ENCODE peak calls at places on chromosomes 16 and 17, in six cellular contexts. One of them, this sample, is unnamed.

GRCh38 chr17:77125432-77125901 is 15.3 kb upstream of the SEC14L1 start:
- DNase-seq in K562: no peak
- DNase-seq in HepG2: peak
- DNase-seq in GM12878: no peak
- DNase-seq in H1: no peak
- DNase-seq in SK-N-SH: no peak
- DNase-seq in this sample: no peak

GRCh38 chr16:48124266-48124665 is 31.5 kb downstream of the ABCC12 start:
- DNase-seq in HepG2: no peak
- DNase-seq in GM12878: no peak
- DNase-seq in K562: no peak
- DNase-seq in H1: no peak
- DNase-seq in SK-N-SH: no peak
- DNase-seq in this sample: no peak

GRCh38 chr17:6940186-6940649 is 55.6 kb upstream of the ALOX12 start:
- DNase-seq in HepG2: no peak
- DNase-seq in GM12878: no peak
- DNase-seq in SK-N-SH: peak
- DNase-seq in H1: no peak
- DNase-seq in K562: peak
- DNase-seq in this sample: no peak

GRCh38 chr17:4520881-4521600 is 22.4 kb downstream of the SPNS2 start:
- DNase-seq in GM12878: no peak
- DNase-seq in HepG2: no peak
- DNase-seq in H1: no peak
- DNase-seq in SK-N-SH: no peak
- DNase-seq in K562: no peak
- DNase-seq in this sample: no peak

GRCh38 chr16:31472559-31473203 is 729 bp downstream of the TGFB1I1 start:
- DNase-seq in H1: peak
- DNase-seq in HepG2: peak
- DNase-seq in K562: peak
- DNase-seq in GM12878: no peak
- DNase-seq in SK-N-SH: peak
- DNase-seq in this sample: no peak

GRCh38 chr17:40340880-40341807 is 23.4 kb downstream of the GJD3 start:
- DNase-seq in GM12878: no peak
- DNase-seq in SK-N-SH: peak
- DNase-seq in H1: peak
- DNase-seq in HepG2: peak
- DNase-seq in K562: peak
- DNase-seq in this sample: no peak

GRCh38 chr16:14672403-14672971 is 21.6 kb downstream of the PLA2G10 start:
- DNase-seq in HepG2: peak
- DNase-seq in H1: no peak
- DNase-seq in K562: no peak
- DNase-seq in GM12878: peak
- DNase-seq in SK-N-SH: no peak
- DNase-seq in this sample: no peak

GRCh38 chr16:27365142-27366089 is 36.6 kb upstream of the IL21R start:
- DNase-seq in K562: no peak
- DNase-seq in GM12878: no peak
- DNase-seq in HepG2: peak
- DNase-seq in SK-N-SH: no peak
- DNase-seq in H1: no peak
- DNase-seq in this sample: no peak

GRCh38 chr17:74552037-74552436 is 6.1 kb upstream of the CD300C start:
- DNase-seq in HepG2: no peak
- DNase-seq in K562: no peak
- DNase-seq in GM12878: no peak
- DNase-seq in H1: no peak
- DNase-seq in SK-N-SH: no peak
- DNase-seq in this sample: no peak

GRCh38 chr16:1188781-1189189 is 35.9 kb downstream of the CACNA1H start:
- DNase-seq in H1: peak
- DNase-seq in GM12878: no peak
- DNase-seq in SK-N-SH: no peak
- DNase-seq in K562: peak
- DNase-seq in HepG2: no peak
- DNase-seq in this sample: peak

GRCh38 chr16:84599528-84600202 is 18.2 kb downstream of the COTL1 start:
- DNase-seq in HepG2: peak
- DNase-seq in K562: no peak
- DNase-seq in GM12878: no peak
- DNase-seq in H1: peak
- DNase-seq in SK-N-SH: peak
- DNase-seq in this sample: peak

GRCh38 chr17:32970281-32970680 is 21.4 kb upstream of the SPACA3 start:
- DNase-seq in SK-N-SH: no peak
- DNase-seq in GM12878: peak
- DNase-seq in H1: no peak
- DNase-seq in K562: no peak
- DNase-seq in HepG2: no peak
- DNase-seq in this sample: no peak

GRCh38 chr17:77824780-77825280 is 133.7 kb upstream of the TNRC6C start:
- DNase-seq in H1: no peak
- DNase-seq in K562: no peak
- DNase-seq in SK-N-SH: peak
- DNase-seq in GM12878: no peak
- DNase-seq in HepG2: no peak
- DNase-seq in this sample: no peak

GRCh38 chr17:47776330-47777197 is 43.5 kb downstream of the TBX21 start:
- DNase-seq in H1: no peak
- DNase-seq in K562: peak
- DNase-seq in SK-N-SH: peak
- DNase-seq in HepG2: peak
- DNase-seq in GM12878: no peak
- DNase-seq in this sample: peak

GRCh38 chr16:67933805-67934204 is 2.1 kb upstream of the CTRL start:
- DNase-seq in H1: no peak
- DNase-seq in SK-N-SH: no peak
- DNase-seq in HepG2: no peak
- DNase-seq in K562: no peak
- DNase-seq in GM12878: no peak
- DNase-seq in this sample: no peak

GRCh38 chr17:55889271-55889670 is 138.4 kb downstream of the PCTP start:
- DNase-seq in HepG2: no peak
- DNase-seq in K562: no peak
- DNase-seq in GM12878: no peak
- DNase-seq in H1: no peak
- DNase-seq in SK-N-SH: no peak
- DNase-seq in this sample: no peak

GRCh38 chr16:84985079-84986065 is 26.0 kb downstream of the ZDHHC7 start:
- DNase-seq in HepG2: no peak
- DNase-seq in H1: no peak
- DNase-seq in GM12878: no peak
- DNase-seq in K562: peak
- DNase-seq in SK-N-SH: no peak
- DNase-seq in this sample: no peak

GRCh38 chr16:9929313-9929712 is 252.9 kb downstream of the GRIN2A start:
- DNase-seq in H1: no peak
- DNase-seq in SK-N-SH: no peak
- DNase-seq in HepG2: no peak
- DNase-seq in K562: no peak
- DNase-seq in GM12878: peak
- DNase-seq in this sample: no peak

GRCh38 chr17:64599187-64599676 is 62.9 kb downstream of the SMURF2 start:
- DNase-seq in K562: peak
- DNase-seq in H1: no peak
- DNase-seq in HepG2: no peak
- DNase-seq in GM12878: no peak
- DNase-seq in SK-N-SH: no peak
- DNase-seq in this sample: no peak

GRCh38 chr17:78337244-78338109 is 22.4 kb downstream of the SOCS3 start:
- DNase-seq in HepG2: no peak
- DNase-seq in SK-N-SH: no peak
- DNase-seq in GM12878: peak
- DNase-seq in K562: no peak
- DNase-seq in H1: no peak
- DNase-seq in this sample: peak

GRCh38 chr16:71626018-71626857 is at the start of gene MARVELD3:
- DNase-seq in HepG2: peak
- DNase-seq in H1: peak
- DNase-seq in GM12878: no peak
- DNase-seq in K562: peak
- DNase-seq in SK-N-SH: peak
- DNase-seq in this sample: no peak

GRCh38 chr17:14451729-14452191 is 150.9 kb downstream of the HS3ST3B1 start:
- DNase-seq in GM12878: no peak
- DNase-seq in K562: no peak
- DNase-seq in SK-N-SH: no peak
- DNase-seq in HepG2: no peak
- DNase-seq in H1: no peak
- DNase-seq in this sample: no peak

GRCh38 chr16:61792194-61792904 is 243.9 kb downstream of the CDH8 start:
- DNase-seq in K562: no peak
- DNase-seq in H1: no peak
- DNase-seq in SK-N-SH: no peak
- DNase-seq in GM12878: no peak
- DNase-seq in HepG2: no peak
- DNase-seq in this sample: no peak

GRCh38 chr16:67917852-67918236 is 13.8 kb downstream of the CTRL start:
- DNase-seq in K562: peak
- DNase-seq in H1: no peak
- DNase-seq in SK-N-SH: no peak
- DNase-seq in GM12878: no peak
- DNase-seq in HepG2: peak
- DNase-seq in this sample: no peak

GRCh38 chr17:7186241-7186640 is 7.1 kb upstream of the ASGR1 start:
- DNase-seq in GM12878: no peak
- DNase-seq in H1: no peak
- DNase-seq in SK-N-SH: no peak
- DNase-seq in K562: peak
- DNase-seq in HepG2: peak
- DNase-seq in this sample: no peak

GRCh38 chr16:88923926-88924833 is 52.8 kb downstream of the CBFA2T3 start:
- DNase-seq in HepG2: peak
- DNase-seq in SK-N-SH: no peak
- DNase-seq in K562: no peak
- DNase-seq in GM12878: no peak
- DNase-seq in H1: no peak
- DNase-seq in this sample: no peak

GRCh38 chr16:88922114-88922825 is 54.7 kb downstream of the CBFA2T3 start:
- DNase-seq in K562: no peak
- DNase-seq in HepG2: no peak
- DNase-seq in SK-N-SH: no peak
- DNase-seq in H1: peak
- DNase-seq in GM12878: no peak
- DNase-seq in this sample: no peak

GRCh38 chr16:88924834-88925539 is 52.0 kb downstream of the CBFA2T3 start:
- DNase-seq in K562: peak
- DNase-seq in H1: no peak
- DNase-seq in HepG2: peak
- DNase-seq in GM12878: no peak
- DNase-seq in SK-N-SH: peak
- DNase-seq in this sample: no peak

GRCh38 chr16:88922826-88923410 is 54.1 kb downstream of the CBFA2T3 start:
- DNase-seq in SK-N-SH: no peak
- DNase-seq in HepG2: no peak
- DNase-seq in GM12878: no peak
- DNase-seq in K562: no peak
- DNase-seq in H1: no peak
- DNase-seq in this sample: no peak

GRCh38 chr16:88923450-88923849 is 53.6 kb downstream of the CBFA2T3 start:
- DNase-seq in SK-N-SH: no peak
- DNase-seq in HepG2: no peak
- DNase-seq in GM12878: no peak
- DNase-seq in K562: no peak
- DNase-seq in H1: no peak
- DNase-seq in this sample: no peak
- TF ChIP-seq GABPA in SK-N-SH: no peak
- TF ChIP-seq GABPA in HepG2: no peak
- TF ChIP-seq GABPA in GM12878: no peak
- TF ChIP-seq GABPA in K562: no peak
- TF ChIP-seq GABPA in H1: no peak
- TF ChIP-seq GABPA in this sample: no peak

GRCh38 chr17:12547829-12548228 is 117.9 kb upstream of the MYOCD start:
- DNase-seq in GM12878: no peak
- DNase-seq in HepG2: no peak
- DNase-seq in SK-N-SH: no peak
- DNase-seq in H1: no peak
- DNase-seq in K562: no peak
- DNase-seq in this sample: no peak
- TF ChIP-seq POLR2AphosphoS5 in GM12878: no peak
- TF ChIP-seq POLR2AphosphoS5 in HepG2: no peak
- TF ChIP-seq POLR2AphosphoS5 in SK-N-SH: no peak
- TF ChIP-seq POLR2AphosphoS5 in H1: no peak
- TF ChIP-seq POLR2AphosphoS5 in K562: no peak
- TF ChIP-seq POLR2AphosphoS5 in this sample: no peak

GRCh38 chr16:11101283-11101682 is 154.7 kb downstream of the SOCS1 start:
- DNase-seq in K562: no peak
- DNase-seq in SK-N-SH: no peak
- DNase-seq in GM12878: no peak
- DNase-seq in HepG2: no peak
- DNase-seq in H1: no peak
- DNase-seq in this sample: no peak

GRCh38 chr16:11099672-11100195 is 155.4 kb downstream of the CLEC16A start:
- DNase-seq in HepG2: no peak
- DNase-seq in SK-N-SH: no peak
- DNase-seq in K562: no peak
- DNase-seq in GM12878: no peak
- DNase-seq in H1: no peak
- DNase-seq in this sample: no peak

GRCh38 chr16:11101695-11102522 is 154.1 kb downstream of the SOCS1 start:
- DNase-seq in GM12878: no peak
- DNase-seq in K562: peak
- DNase-seq in SK-N-SH: no peak
- DNase-seq in H1: no peak
- DNase-seq in HepG2: peak
- DNase-seq in this sample: no peak

GRCh38 chr16:11098601-11099377 is 154.4 kb downstream of the CLEC16A start:
- DNase-seq in GM12878: no peak
- DNase-seq in K562: no peak
- DNase-seq in H1: no peak
- DNase-seq in SK-N-SH: no peak
- DNase-seq in HepG2: no peak
- DNase-seq in this sample: no peak

DNA sequence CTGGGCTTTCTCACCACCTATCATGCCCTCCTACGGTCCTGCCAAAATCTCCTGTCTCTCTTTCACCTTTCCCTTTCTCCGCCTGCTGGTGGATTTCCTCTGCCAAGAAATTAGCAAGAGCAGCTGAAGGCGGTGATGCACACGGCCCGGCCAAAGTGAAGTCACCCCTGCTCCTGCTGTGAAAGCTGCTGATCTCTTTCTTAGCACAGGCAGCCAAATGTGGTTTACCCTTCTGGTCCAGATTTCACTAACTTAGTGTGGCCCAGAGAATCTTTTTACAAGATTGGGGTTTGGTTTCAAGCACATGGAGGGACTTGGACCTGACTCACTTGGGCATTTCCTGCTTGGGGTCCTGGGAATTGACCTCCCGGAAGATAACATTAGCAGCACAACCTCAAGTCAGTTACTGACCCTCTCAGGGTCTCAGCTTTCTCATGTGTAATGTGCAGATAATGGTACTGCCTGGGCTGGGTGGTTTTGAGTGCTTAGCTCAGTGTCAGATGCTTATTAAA is 155.7 kb downstream of the SOCS1 start:
- DNase-seq in H1: peak
- DNase-seq in K562: peak
- DNase-seq in GM12878: peak
- DNase-seq in HepG2: no peak
- DNase-seq in SK-N-SH: no peak
- DNase-seq in this sample: no peak
- TF ChIP-seq GABPA in H1: no peak
- TF ChIP-seq GABPA in K562: no peak
- TF ChIP-seq GABPA in GM12878: no peak
- TF ChIP-seq GABPA in HepG2: no peak
- TF ChIP-seq GABPA in SK-N-SH: no peak
- TF ChIP-seq GABPA in this sample: no peak

GRCh38 chr16:20906225-20906870 is 5.8 kb downstream of the LYRM1 start:
- DNase-seq in K562: no peak
- DNase-seq in H1: no peak
- DNase-seq in HepG2: no peak
- DNase-seq in SK-N-SH: no peak
- DNase-seq in GM12878: no peak
- DNase-seq in this sample: no peak
- TF ChIP-seq POLR2AphosphoS5 in K562: no peak
- TF ChIP-seq POLR2AphosphoS5 in H1: no peak
- TF ChIP-seq POLR2AphosphoS5 in HepG2: no peak
- TF ChIP-seq POLR2AphosphoS5 in SK-N-SH: no peak
- TF ChIP-seq POLR2AphosphoS5 in GM12878: no peak
- TF ChIP-seq POLR2AphosphoS5 in this sample: no peak

This sample was measured in HL-60.